ENCODE peak calls at places on chromosomes 16 and 17, in seven cellular contexts. T is transverse colon, O is H1, L is A549, Z is GM12878, P is HepG2, J is stomach. G is an unnamed sample.

GRCh38 chr16:69118994-69119393 is 13.4 kb downstream of the CHTF8 start:
- DNase-seq in T (no peak), O (no peak), L (no peak), Z (no peak), P (no peak), J (no peak), G (no peak)

GRCh38 chr17:199806-200603 is 18.6 kb upstream of the DOC2B start:
- DNase-seq in T (no peak), O (no peak), L (no peak), Z (no peak), P (no peak), J (no peak), G (no peak)

GRCh38 chr17:80892900-80893603 is 98.6 kb upstream of the CHMP6 start:
- DNase-seq in T (no peak), O (no peak), L (peak; percentile 41), Z (no peak), P (no peak), J (no peak), G (no peak)

GRCh38 chr16:58904254-58904653 is 170.1 kb upstream of the GOT2 start:
- DNase-seq in T (no peak), O (no peak), L (no peak), Z (no peak), P (no peak), J (no peak), G (no peak)

GRCh38 chr16:24188143-24188542 is 68.0 kb upstream of the CACNG3 start:
- DNase-seq in T (no peak), O (no peak), L (no peak), Z (no peak), P (no peak), J (no peak), G (no peak)

GRCh38 chr17:44378171-44378705 is 11.2 kb downstream of the ITGA2B start:
- DNase-seq in T (no peak), O (no peak), L (no peak), Z (no peak), P (no peak), J (no peak), G (no peak)

GRCh38 chr17:78748730-78749317 is 33.2 kb downstream of the CYTH1 start:
- DNase-seq in T (peak; percentile 68), O (no peak), L (no peak), Z (peak; percentile 74), P (peak; percentile 83), J (peak; percentile 62), G (peak; percentile 38)

GRCh38 chr17:40615989-40616476 is 31.6 kb downstream of the SMARCE1 start:
- DNase-seq in T (no peak), O (no peak), L (no peak), Z (no peak), P (no peak), J (no peak), G (no peak)

DNA sequence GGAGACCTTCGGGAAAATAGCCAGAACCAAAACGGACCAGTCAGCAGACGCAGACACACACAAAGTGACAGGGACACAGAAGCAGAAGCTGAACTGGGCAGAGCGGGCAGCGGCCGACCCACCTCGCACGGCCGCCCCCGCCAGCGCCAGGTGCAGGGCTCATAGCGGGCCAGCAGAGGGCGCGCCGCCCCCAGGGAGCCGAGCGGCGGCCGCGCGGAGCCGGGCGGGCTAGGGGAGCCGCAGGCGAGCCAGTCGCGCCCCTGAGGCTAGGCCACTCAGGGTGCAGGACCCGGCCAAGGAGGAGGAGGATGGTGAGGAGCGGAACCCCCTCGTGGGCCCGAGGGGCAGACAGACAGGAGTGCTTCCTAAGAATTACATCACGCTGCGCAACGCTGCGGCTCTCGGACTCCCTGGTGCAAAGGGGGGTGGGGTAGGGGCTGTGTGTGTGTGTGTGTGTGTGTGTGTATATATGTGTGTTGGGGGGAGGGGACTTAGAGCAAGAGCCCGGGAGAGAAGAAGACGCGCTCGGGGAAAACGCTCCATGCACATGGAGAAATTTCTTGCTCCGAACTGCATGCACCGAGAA is 919 bp upstream of the NOG start:
- DNase-seq in T (peak; percentile 41), O (no peak), L (peak; percentile 84), Z (no peak), P (peak; percentile 11), J (peak; percentile 64), G (peak; percentile 22)
- TF ChIP-seq POLR2A in T (no peak), O (no peak), L (no peak), Z (no peak), P (no peak), J (no peak), G (no peak)

DNA sequence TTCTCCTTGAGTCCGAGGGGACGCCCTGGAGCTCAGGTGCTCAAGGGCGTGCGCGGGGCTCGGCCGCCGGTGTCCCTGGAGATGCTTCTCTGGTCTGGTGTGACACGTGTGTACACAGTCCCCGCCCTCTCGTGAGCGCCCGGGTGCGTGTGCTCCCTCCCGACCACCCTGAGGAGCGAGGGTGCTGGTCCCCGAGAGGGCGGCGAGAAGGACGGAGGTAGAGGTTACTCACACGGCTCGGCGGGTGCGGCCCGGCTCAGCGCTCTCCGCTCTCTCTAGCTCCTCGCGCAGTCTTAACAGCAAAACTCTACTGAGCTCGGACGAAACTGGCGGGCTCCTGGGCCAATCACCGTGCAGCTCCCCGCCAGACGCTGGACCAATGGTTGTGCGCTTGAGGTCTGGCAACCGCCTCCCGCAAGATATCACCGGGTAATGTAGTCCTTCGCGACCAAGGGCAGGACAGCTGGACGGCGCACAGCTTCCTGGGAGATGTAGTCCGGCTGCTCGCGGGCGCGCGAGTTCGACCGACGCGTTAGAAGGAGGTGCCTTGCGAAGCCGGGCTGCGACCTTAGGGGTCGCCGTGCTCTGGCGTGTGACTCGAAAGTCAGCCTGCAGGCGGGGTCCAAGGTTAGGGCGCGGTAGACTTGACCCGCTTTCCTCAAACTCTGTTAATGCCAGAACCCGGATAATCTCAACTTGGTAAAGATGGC is at the start of gene SLC25A19:
- DNase-seq in T (peak; percentile 98), O (peak; percentile 98), L (peak; percentile 100), Z (peak; percentile 98), P (peak; percentile 99), J (peak; percentile 99), G (peak; percentile 96)
- TF ChIP-seq EP300 in T (no peak), O (no peak), L (no peak), Z (no peak), P (no peak), J (no peak), G (no peak)

DNA sequence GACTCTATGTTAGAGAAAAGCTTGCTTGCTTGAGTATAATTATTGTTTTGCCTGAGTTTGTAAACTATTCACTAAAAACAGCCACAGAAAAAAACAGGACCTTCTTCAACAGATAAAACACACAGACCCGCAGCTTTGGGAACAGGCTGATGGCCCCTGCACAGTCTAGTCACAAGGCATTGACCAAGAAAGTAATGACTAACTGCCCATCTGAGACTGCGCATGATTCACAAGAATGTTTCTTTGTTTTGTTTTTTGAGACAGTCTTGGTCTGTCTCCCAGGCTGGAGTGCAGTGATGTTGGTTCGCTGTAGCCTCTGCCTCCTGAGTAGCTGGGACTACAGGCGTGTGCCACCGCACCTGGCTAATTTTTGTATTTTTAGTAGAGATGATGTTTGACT is 2.8 kb upstream of the ZKSCAN2 start:
- DNase-seq in T (no peak), O (no peak), L (no peak), Z (no peak), P (no peak), J (no peak), G (no peak)
- TF ChIP-seq POLR2A in T (no peak), O (no peak), L (no peak), Z (no peak), P (no peak), J (no peak), G (no peak)

GRCh38 chr17:81967533-81968395 is 6.8 kb upstream of the NOTUM start:
- DNase-seq in T (peak; percentile 80), O (peak; percentile 43), L (peak; percentile 67), Z (peak; percentile 40), P (peak; percentile 98), J (peak; percentile 81), G (peak; percentile 80)
- TF ChIP-seq EP300 in T (no peak), O (no peak), L (no peak), Z (no peak), P (no peak), J (no peak), G (no peak)